ENCODE peak calls at places on chromosome 5, in five cellular contexts. One of them, this sample, is unnamed.

GRCh38 chr5:52800394-52801213 is 12.9 kb downstream of the ITGA1 start:
- DNase-seq in amniotic stem cell: peak
- DNase-seq in spleen: peak
- DNase-seq in lung microvascular endothelial cell: peak
- DNase-seq in dermis microvascular lymphatic vessel endothelial cell: peak
- DNase-seq in this sample: peak

GRCh38 chr5:141135030-141135717 is at the start of gene PCDHB5:
- DNase-seq in lung microvascular endothelial cell: peak
- DNase-seq in dermis microvascular lymphatic vessel endothelial cell: peak
- DNase-seq in amniotic stem cell: no peak
- DNase-seq in spleen: no peak
- DNase-seq in this sample: no peak

GRCh38 chr5:75690669-75691068 is 26.6 kb downstream of the POC5 start:
- DNase-seq in spleen: no peak
- DNase-seq in dermis microvascular lymphatic vessel endothelial cell: no peak
- DNase-seq in amniotic stem cell: no peak
- DNase-seq in lung microvascular endothelial cell: no peak
- DNase-seq in this sample: no peak

GRCh38 chr5:60295423-60295822 is 401.9 kb upstream of the PDE4D start:
- DNase-seq in lung microvascular endothelial cell: peak
- DNase-seq in dermis microvascular lymphatic vessel endothelial cell: peak
- DNase-seq in amniotic stem cell: peak
- DNase-seq in spleen: no peak
- DNase-seq in this sample: no peak

GRCh38 chr5:2188137-2188536 is 305.4 kb upstream of the IRX4 start:
- DNase-seq in dermis microvascular lymphatic vessel endothelial cell: no peak
- DNase-seq in spleen: no peak
- DNase-seq in amniotic stem cell: no peak
- DNase-seq in lung microvascular endothelial cell: no peak
- DNase-seq in this sample: no peak

GRCh38 chr5:76351176-76351575 is 51.9 kb upstream of the IQGAP2 start:
- DNase-seq in lung microvascular endothelial cell: no peak
- DNase-seq in dermis microvascular lymphatic vessel endothelial cell: no peak
- DNase-seq in amniotic stem cell: no peak
- DNase-seq in spleen: no peak
- DNase-seq in this sample: no peak

GRCh38 chr5:137395011-137395755 is 103.9 kb downstream of the SPOCK1 start:
- DNase-seq in lung microvascular endothelial cell: peak
- DNase-seq in dermis microvascular lymphatic vessel endothelial cell: peak
- DNase-seq in amniotic stem cell: no peak
- DNase-seq in spleen: no peak
- DNase-seq in this sample: no peak

GRCh38 chr5:98069876-98070512 is 703.5 kb upstream of the RGMB start:
- DNase-seq in lung microvascular endothelial cell: no peak
- DNase-seq in amniotic stem cell: no peak
- DNase-seq in spleen: no peak
- DNase-seq in dermis microvascular lymphatic vessel endothelial cell: no peak
- DNase-seq in this sample: no peak

GRCh38 chr5:143133721-143134120 is 269.8 kb downstream of the NR3C1 start:
- DNase-seq in dermis microvascular lymphatic vessel endothelial cell: no peak
- DNase-seq in lung microvascular endothelial cell: no peak
- DNase-seq in amniotic stem cell: no peak
- DNase-seq in spleen: no peak
- DNase-seq in this sample: no peak

GRCh38 chr5:14818931-14819790 is 52.4 kb downstream of the ANKH start:
- DNase-seq in amniotic stem cell: no peak
- DNase-seq in spleen: no peak
- DNase-seq in lung microvascular endothelial cell: no peak
- DNase-seq in dermis microvascular lymphatic vessel endothelial cell: no peak
- DNase-seq in this sample: no peak

GRCh38 chr5:138469540-138470321 is 4.5 kb downstream of the EGR1 start:
- DNase-seq in spleen: no peak
- DNase-seq in amniotic stem cell: peak
- DNase-seq in lung microvascular endothelial cell: peak
- DNase-seq in dermis microvascular lymphatic vessel endothelial cell: no peak
- DNase-seq in this sample: no peak

GRCh38 chr5:112551437-112552018 is 132.5 kb upstream of the EPB41L4A start:
- DNase-seq in lung microvascular endothelial cell: peak
- DNase-seq in amniotic stem cell: peak
- DNase-seq in dermis microvascular lymphatic vessel endothelial cell: peak
- DNase-seq in spleen: no peak
- DNase-seq in this sample: peak

GRCh38 chr5:143316844-143317631 is 86.4 kb downstream of the NR3C1 start:
- DNase-seq in amniotic stem cell: no peak
- DNase-seq in dermis microvascular lymphatic vessel endothelial cell: peak
- DNase-seq in lung microvascular endothelial cell: peak
- DNase-seq in spleen: no peak
- DNase-seq in this sample: no peak

GRCh38 chr5:32074401-32074800 is 99.7 kb downstream of the GOLPH3 start:
- DNase-seq in lung microvascular endothelial cell: no peak
- DNase-seq in spleen: no peak
- DNase-seq in amniotic stem cell: no peak
- DNase-seq in dermis microvascular lymphatic vessel endothelial cell: no peak
- DNase-seq in this sample: no peak

GRCh38 chr5:145855842-145856267 is 17.0 kb downstream of the GRXCR2 start:
- DNase-seq in dermis microvascular lymphatic vessel endothelial cell: peak
- DNase-seq in spleen: no peak
- DNase-seq in lung microvascular endothelial cell: peak
- DNase-seq in amniotic stem cell: no peak
- DNase-seq in this sample: no peak

GRCh38 chr5:151078490-151079262 is 2.2 kb downstream of the TNIP1 start:
- DNase-seq in spleen: peak
- DNase-seq in lung microvascular endothelial cell: no peak
- DNase-seq in amniotic stem cell: no peak
- DNase-seq in dermis microvascular lymphatic vessel endothelial cell: peak
- DNase-seq in this sample: peak

GRCh38 chr5:120942551-120942950 is 478.5 kb downstream of the PRR16 start:
- DNase-seq in lung microvascular endothelial cell: no peak
- DNase-seq in dermis microvascular lymphatic vessel endothelial cell: no peak
- DNase-seq in amniotic stem cell: no peak
- DNase-seq in spleen: no peak
- DNase-seq in this sample: no peak

GRCh38 chr5:82777106-82777505 is 300.1 kb downstream of the TMEM167A start:
- DNase-seq in spleen: no peak
- DNase-seq in dermis microvascular lymphatic vessel endothelial cell: no peak
- DNase-seq in lung microvascular endothelial cell: no peak
- DNase-seq in amniotic stem cell: no peak
- DNase-seq in this sample: no peak

GRCh38 chr5:174726916-174727793 is 2.8 kb downstream of the MSX2 start:
- DNase-seq in amniotic stem cell: no peak
- DNase-seq in spleen: no peak
- DNase-seq in dermis microvascular lymphatic vessel endothelial cell: no peak
- DNase-seq in lung microvascular endothelial cell: no peak
- DNase-seq in this sample: no peak

GRCh38 chr5:139271201-139272027 is 22.1 kb upstream of the MATR3 start:
- DNase-seq in lung microvascular endothelial cell: peak
- DNase-seq in spleen: no peak
- DNase-seq in dermis microvascular lymphatic vessel endothelial cell: peak
- DNase-seq in amniotic stem cell: peak
- DNase-seq in this sample: no peak

GRCh38 chr5:14133394-14133793 is 9.7 kb upstream of the TRIO start:
- DNase-seq in spleen: no peak
- DNase-seq in lung microvascular endothelial cell: no peak
- DNase-seq in amniotic stem cell: no peak
- DNase-seq in dermis microvascular lymphatic vessel endothelial cell: no peak
- DNase-seq in this sample: no peak